ENCODE peak calls at places on chromosomes 5 and 9, in four cellular contexts. J, U, R and H are unnamed samples.

GRCh38 chr9:3200331-3200774 is 325.4 kb downstream of the RFX3 start:
- DNase-seq in U (no peak), J (no peak), R (no peak), H (no peak)

GRCh38 chr9:12817702-12818101 is 42.9 kb downstream of the LURAP1L start:
- DNase-seq in R (no peak), U (no peak), J (no peak), H (no peak)

GRCh38 chr9:2241461-2241874 is 226.3 kb downstream of the SMARCA2 start:
- DNase-seq in U (peak), R (no peak), J (no peak), H (no peak)

GRCh38 chr5:36355513-36355912 is 53.8 kb upstream of the RANBP3L start:
- DNase-seq in J (no peak), U (no peak), R (no peak), H (no peak)

GRCh38 chr5:34576849-34577248 is 79.3 kb upstream of the RAI14 start:
- DNase-seq in R (no peak), U (no peak), J (no peak), H (no peak)

GRCh38 chr5:125372694-125373621 is 626.5 kb upstream of the ZNF608 start:
- DNase-seq in R (no peak), U (no peak), J (no peak), H (no peak)

GRCh38 chr5:115695290-115695689 is 69.5 kb upstream of the TMED7 start:
- DNase-seq in R (no peak), U (no peak), J (no peak), H (no peak)

GRCh38 chr9:136672431-136673087 is 9.8 kb downstream of the EGFL7 start:
- DNase-seq in J (no peak), R (no peak), U (no peak), H (no peak)

GRCh38 chr9:36148652-36149051 is 12.1 kb downstream of the GLIPR2 start:
- DNase-seq in J (peak), R (peak), U (peak), H (no peak)

GRCh38 chr9:32487981-32488380 is 38.0 kb downstream of the RIGI start:
- DNase-seq in U (no peak), R (no peak), J (no peak), H (no peak)

GRCh38 chr5:181223041-181223728 is at the start of gene TRIM41:
- DNase-seq in R (peak), J (peak), U (peak), H (peak)

GRCh38 chr9:13033959-13034695 is 245.4 kb downstream of the MPDZ start:
- DNase-seq in J (no peak), R (peak), U (peak), H (peak)

GRCh38 chr5:87151547-87151946 is 116.1 kb upstream of the RASA1 start:
- DNase-seq in U (no peak), J (no peak), R (no peak), H (no peak)

GRCh38 chr5:87141544-87141943 is 126.1 kb upstream of the RASA1 start:
- DNase-seq in U (no peak), R (no peak), J (no peak), H (no peak)

GRCh38 chr5:87150630-87151029 is 117.1 kb upstream of the RASA1 start:
- DNase-seq in R (no peak), J (no peak), U (no peak), H (no peak)

DNA sequence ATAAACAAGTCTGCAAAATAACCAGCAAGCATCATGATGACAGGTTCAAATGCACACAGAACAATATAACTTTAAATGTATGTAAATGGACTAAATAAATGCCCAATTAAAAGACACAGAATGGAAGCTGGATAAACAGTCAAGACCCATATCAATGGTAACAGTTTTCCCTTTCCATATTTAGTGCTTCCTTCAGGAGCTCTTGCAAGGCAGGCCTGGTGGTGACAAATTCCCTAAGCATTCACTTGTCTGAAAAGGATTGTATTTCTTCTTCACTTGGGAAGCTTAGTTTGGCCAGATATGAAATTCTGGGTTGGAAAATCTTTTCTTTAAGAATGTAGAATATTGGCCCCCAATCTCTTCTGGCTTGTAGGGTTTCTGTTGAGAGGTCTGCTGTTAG is 120.2 kb upstream of the RASA1 start:
- DNase-seq in R (no peak), U (no peak), J (no peak), H (no peak)
- TF ChIP-seq SPI1 in R (no peak), U (no peak), J (no peak), H (no peak)

DNA sequence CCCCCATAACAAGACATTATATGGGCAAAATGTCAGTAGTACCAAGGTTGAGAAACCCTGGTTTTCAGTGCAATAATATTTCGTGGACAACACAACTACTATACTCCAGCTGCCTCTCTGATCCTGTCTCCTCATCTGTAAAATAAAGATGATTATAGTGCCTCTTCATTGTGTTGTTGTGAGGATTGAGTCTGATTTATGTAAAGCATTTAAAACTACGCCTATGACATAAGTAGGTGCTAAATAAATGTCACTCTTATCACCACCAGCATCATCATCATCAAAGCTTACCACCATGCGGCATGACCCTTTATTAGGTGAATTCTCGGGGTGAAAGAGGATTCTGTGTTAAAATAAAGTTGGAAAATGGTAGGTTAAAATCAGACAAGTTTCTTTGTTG is 67.8 kb upstream of the IFNE start:
- DNase-seq in J (no peak), U (no peak), R (no peak), H (no peak)
- TF ChIP-seq SPI1 in J (no peak), U (no peak), R (no peak), H (no peak)

GRCh38 chr5:13218518-13218917 is 726.0 kb downstream of the DNAH5 start:
- DNase-seq in U (no peak), R (no peak), J (no peak), H (no peak)
- TF ChIP-seq SPI1 in U (no peak), R (no peak), J (no peak), H (no peak)

GRCh38 chr9:133342570-133342969 is 5.4 kb downstream of the MED22 start:
- DNase-seq in U (no peak), J (no peak), R (no peak), H (no peak)
- TF ChIP-seq SPI1 in U (no peak), J (no peak), R (no peak), H (no peak)

GRCh38 chr9:8604201-8604600 is 804.6 kb upstream of the DMAC1 start:
- DNase-seq in U (no peak), R (no peak), J (no peak), H (no peak)
- TF ChIP-seq SPI1 in U (no peak), R (no peak), J (no peak), H (no peak)

DNA sequence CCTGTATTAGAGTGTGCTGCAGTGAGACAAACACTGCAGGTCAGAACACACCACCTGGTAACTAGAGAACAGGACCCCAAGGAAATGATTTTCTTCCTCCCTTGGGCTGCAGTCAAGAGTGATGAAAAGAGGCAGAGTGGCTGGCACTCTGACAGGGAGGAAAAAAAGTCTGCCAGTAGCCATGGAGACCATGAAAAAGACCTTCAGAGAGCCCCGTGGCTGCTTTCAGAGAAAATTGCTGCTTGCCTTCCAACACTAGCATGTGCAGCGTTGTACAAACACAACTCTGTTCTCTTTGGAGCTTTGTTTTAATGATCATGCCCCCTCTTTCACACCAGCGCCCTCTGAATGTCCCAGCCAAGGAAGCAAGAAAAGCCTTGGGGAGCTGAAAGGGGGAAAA is 68.8 kb downstream of the ANKRD55 start:
- DNase-seq in R (no peak), U (no peak), J (no peak), H (no peak)
- TF ChIP-seq SPI1 in R (no peak), U (no peak), J (no peak), H (no peak)

GRCh38 chr5:43514816-43515677 is at the start of gene C5orf34:
- DNase-seq in R (peak), U (peak), J (peak), H (peak)

GRCh38 chr5:43515678-43516048 is 715 bp upstream of the C5orf34 start:
- DNase-seq in R (no peak), J (no peak), U (no peak), H (no peak)

DNA sequence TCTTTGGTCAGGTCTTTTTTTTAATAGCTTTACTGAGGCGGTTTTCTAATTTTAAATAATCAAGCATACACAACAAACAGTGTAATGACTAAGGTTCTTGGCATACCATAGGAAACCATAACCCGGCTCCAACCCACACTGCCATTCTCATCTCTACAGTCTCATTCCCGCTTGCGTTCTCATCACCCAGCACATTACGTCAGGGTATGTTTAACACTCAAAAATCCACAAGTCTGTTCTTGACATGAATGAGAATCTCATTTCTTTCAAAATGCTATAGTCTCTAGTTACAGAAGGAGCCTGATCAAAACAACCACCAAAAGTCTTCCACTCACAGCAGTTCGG is 505 bp downstream of the C5orf34 start:
- DNase-seq in R (no peak), U (peak), J (no peak), H (peak)
- TF ChIP-seq SPI1 in R (no peak), U (no peak), J (no peak), H (no peak)

GRCh38 chr5:37665272-37665671 is 174.6 kb downstream of the GDNF start:
- DNase-seq in R (no peak), U (no peak), J (no peak), H (no peak)
- TF ChIP-seq SPI1 in R (no peak), U (no peak), J (no peak), H (no peak)

GRCh38 chr5:156359452-156359851 is 32.5 kb downstream of the SGCD start:
- DNase-seq in R (no peak), J (no peak), U (no peak), H (no peak)

GRCh38 chr5:156366536-156366935 is 39.6 kb downstream of the SGCD start:
- DNase-seq in U (no peak), J (no peak), R (no peak), H (no peak)

GRCh38 chr5:156356238-156356637 is 29.3 kb downstream of the SGCD start:
- DNase-seq in J (no peak), R (no peak), U (no peak), H (no peak)

DNA sequence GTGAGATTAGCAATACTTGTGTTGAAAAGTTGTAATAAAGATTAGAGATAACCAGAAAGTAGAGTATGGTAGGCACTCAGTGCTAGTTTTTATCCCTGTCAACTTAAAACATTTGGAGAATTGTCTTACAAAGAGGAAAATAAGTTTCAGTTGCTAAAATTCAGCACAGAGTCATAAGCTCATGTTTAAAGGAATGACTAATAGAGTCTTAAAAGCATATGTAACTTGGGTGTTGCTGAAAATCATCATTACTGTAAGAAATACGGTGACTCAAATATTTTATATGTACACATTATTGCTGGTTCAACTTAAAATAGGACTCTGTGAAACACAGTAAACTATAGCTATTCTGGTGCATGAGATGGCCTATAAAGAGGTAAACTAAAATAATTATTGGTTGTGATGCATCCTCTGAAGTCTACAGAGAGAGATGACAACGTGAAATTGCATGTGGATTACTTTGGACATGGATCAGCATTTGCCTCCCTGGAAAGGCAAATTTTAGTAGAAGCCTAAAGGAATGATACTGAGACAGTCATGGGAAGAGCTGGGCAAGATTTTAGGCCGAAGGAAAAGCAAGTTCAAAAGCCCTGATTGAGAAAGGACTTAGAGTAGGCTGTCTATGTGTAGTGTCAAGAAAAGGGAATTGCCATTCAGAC is 34.6 kb downstream of the SGCD start:
- DNase-seq in U (no peak), J (no peak), R (no peak), H (no peak)
- TF ChIP-seq SPI1 in U (no peak), J (no peak), R (no peak), H (no peak)

GRCh38 chr5:160230686-160231527 is 1.6 kb downstream of the FABP6 start:
- DNase-seq in J (peak), U (no peak), R (no peak), H (no peak)
- TF ChIP-seq SPI1 in J (peak), U (no peak), R (no peak), H (peak)